ENCODE peak calls at places on chromosomes 11 and 22, in five cellular contexts. One of them, this sample, is unnamed.

GRCh38 chr11:57513911-57514537 is 1.5 kb downstream of the SLC43A1 start:
- DNase-seq in stomach: peak; percentile 69
- DNase-seq in lower leg skin: no peak
- DNase-seq in Peyer's patch: peak; percentile 66
- DNase-seq in CD8-positive, alpha-beta T cell: peak; percentile 26
- DNase-seq in this sample: peak; percentile 33

GRCh38 chr22:23709107-23709506 is 18.3 kb downstream of the RGL4 start:
- DNase-seq in stomach: no peak
- DNase-seq in lower leg skin: no peak
- DNase-seq in Peyer's patch: no peak
- DNase-seq in CD8-positive, alpha-beta T cell: no peak
- DNase-seq in this sample: no peak

GRCh38 chr11:119362741-119363080 is 16.2 kb upstream of the MFRP start:
- DNase-seq in stomach: no peak
- DNase-seq in lower leg skin: no peak
- DNase-seq in Peyer's patch: no peak
- DNase-seq in CD8-positive, alpha-beta T cell: no peak
- DNase-seq in this sample: no peak

GRCh38 chr22:40243891-40244290 is 66.2 kb downstream of the TNRC6B start:
- DNase-seq in stomach: no peak
- DNase-seq in lower leg skin: no peak
- DNase-seq in Peyer's patch: no peak
- DNase-seq in CD8-positive, alpha-beta T cell: peak; percentile 22
- DNase-seq in this sample: no peak

GRCh38 chr11:35344990-35345655 is 74.2 kb downstream of the SLC1A2 start:
- DNase-seq in stomach: no peak
- DNase-seq in lower leg skin: no peak
- DNase-seq in Peyer's patch: no peak
- DNase-seq in CD8-positive, alpha-beta T cell: no peak
- DNase-seq in this sample: no peak

GRCh38 chr11:9708544-9708943 is 44.7 kb downstream of the SWAP70 start:
- DNase-seq in stomach: no peak
- DNase-seq in lower leg skin: no peak
- DNase-seq in Peyer's patch: no peak
- DNase-seq in CD8-positive, alpha-beta T cell: no peak
- DNase-seq in this sample: peak; percentile 27

GRCh38 chr11:9568854-9569587 is 4.4 kb upstream of the WEE1 start:
- DNase-seq in stomach: peak; percentile 83
- DNase-seq in lower leg skin: peak; percentile 86
- DNase-seq in Peyer's patch: peak; percentile 77
- DNase-seq in CD8-positive, alpha-beta T cell: no peak
- DNase-seq in this sample: peak; percentile 95

GRCh38 chr11:117431436-117431835 is 103.8 kb downstream of the CEP164 start:
- DNase-seq in stomach: no peak
- DNase-seq in lower leg skin: no peak
- DNase-seq in Peyer's patch: no peak
- DNase-seq in CD8-positive, alpha-beta T cell: no peak
- DNase-seq in this sample: no peak

GRCh38 chr11:123179571-123179970 is 15.5 kb downstream of the CLMP start:
- DNase-seq in stomach: no peak
- DNase-seq in lower leg skin: no peak
- DNase-seq in Peyer's patch: peak; percentile 68
- DNase-seq in CD8-positive, alpha-beta T cell: no peak
- DNase-seq in this sample: no peak

GRCh38 chr11:130178441-130178971 is 18.9 kb downstream of the ST14 start:
- DNase-seq in stomach: no peak
- DNase-seq in lower leg skin: no peak
- DNase-seq in Peyer's patch: peak; percentile 75
- DNase-seq in CD8-positive, alpha-beta T cell: no peak
- DNase-seq in this sample: peak; percentile 56

GRCh38 chr11:86115542-86116385 is 46.9 kb upstream of the PICALM start:
- DNase-seq in stomach: no peak
- DNase-seq in lower leg skin: no peak
- DNase-seq in Peyer's patch: no peak
- DNase-seq in CD8-positive, alpha-beta T cell: no peak
- DNase-seq in this sample: no peak

GRCh38 chr11:35267504-35267903 is 128.5 kb downstream of the CD44 start:
- DNase-seq in stomach: no peak
- DNase-seq in lower leg skin: no peak
- DNase-seq in Peyer's patch: no peak
- DNase-seq in CD8-positive, alpha-beta T cell: no peak
- DNase-seq in this sample: peak; percentile 55

GRCh38 chr11:71238941-71239340 is 13.4 kb downstream of the SHANK2 start:
- DNase-seq in stomach: no peak
- DNase-seq in lower leg skin: no peak
- DNase-seq in Peyer's patch: no peak
- DNase-seq in CD8-positive, alpha-beta T cell: no peak
- DNase-seq in this sample: no peak

GRCh38 chr22:44718418-44718817 is 16.4 kb downstream of the PRR5 start:
- DNase-seq in stomach: no peak
- DNase-seq in lower leg skin: no peak
- DNase-seq in Peyer's patch: no peak
- DNase-seq in CD8-positive, alpha-beta T cell: no peak
- DNase-seq in this sample: no peak

GRCh38 chr11:119791701-119792151 is 62.7 kb upstream of the NECTIN1 start:
- DNase-seq in stomach: no peak
- DNase-seq in lower leg skin: no peak
- DNase-seq in Peyer's patch: peak; percentile 44
- DNase-seq in CD8-positive, alpha-beta T cell: no peak
- DNase-seq in this sample: no peak

GRCh38 chr11:64239662-64240466 is 1.0 kb upstream of the FKBP2 start:
- DNase-seq in stomach: no peak
- DNase-seq in lower leg skin: no peak
- DNase-seq in Peyer's patch: no peak
- DNase-seq in CD8-positive, alpha-beta T cell: no peak
- DNase-seq in this sample: no peak

GRCh38 chr22:38973289-38974169 is 8.6 kb upstream of the APOBEC3B start:
- DNase-seq in stomach: peak; percentile 64
- DNase-seq in lower leg skin: no peak
- DNase-seq in Peyer's patch: no peak
- DNase-seq in CD8-positive, alpha-beta T cell: peak; percentile 65
- DNase-seq in this sample: peak; percentile 49

GRCh38 chr22:19554834-19555404 is 30.7 kb upstream of the CLDN5 start:
- DNase-seq in stomach: no peak
- DNase-seq in lower leg skin: no peak
- DNase-seq in Peyer's patch: no peak
- DNase-seq in CD8-positive, alpha-beta T cell: no peak
- DNase-seq in this sample: peak; percentile 29

GRCh38 chr11:70191495-70192140 is 11.5 kb upstream of the FADD start:
- DNase-seq in stomach: peak; percentile 87
- DNase-seq in lower leg skin: no peak
- DNase-seq in Peyer's patch: peak; percentile 87
- DNase-seq in CD8-positive, alpha-beta T cell: peak; percentile 52
- DNase-seq in this sample: peak; percentile 67

GRCh38 chr11:125025968-125026367 is 37.1 kb upstream of the SLC37A2 start:
- DNase-seq in stomach: no peak
- DNase-seq in lower leg skin: no peak
- DNase-seq in Peyer's patch: no peak
- DNase-seq in CD8-positive, alpha-beta T cell: no peak
- DNase-seq in this sample: no peak

GRCh38 chr22:17549183-17549582 is 14.1 kb upstream of the SLC25A18 start:
- DNase-seq in stomach: no peak
- DNase-seq in lower leg skin: no peak
- DNase-seq in Peyer's patch: no peak
- DNase-seq in CD8-positive, alpha-beta T cell: no peak
- DNase-seq in this sample: no peak

GRCh38 chr11:61893981-61894380 is 2.6 kb upstream of the FADS3 start:
- DNase-seq in stomach: no peak
- DNase-seq in lower leg skin: no peak
- DNase-seq in Peyer's patch: no peak
- DNase-seq in CD8-positive, alpha-beta T cell: no peak
- DNase-seq in this sample: peak; percentile 97

GRCh38 chr11:61892085-61892370 is 683 bp upstream of the FADS3 start:
- DNase-seq in stomach: no peak
- DNase-seq in lower leg skin: no peak
- DNase-seq in Peyer's patch: no peak
- DNase-seq in CD8-positive, alpha-beta T cell: no peak
- DNase-seq in this sample: no peak

GRCh38 chr11:61889831-61890230 is 1.5 kb downstream of the FADS3 start:
- DNase-seq in stomach: no peak
- DNase-seq in lower leg skin: no peak
- DNase-seq in Peyer's patch: no peak
- DNase-seq in CD8-positive, alpha-beta T cell: no peak
- DNase-seq in this sample: no peak

GRCh38 chr11:61890536-61891330 is 612 bp downstream of the FADS3 start:
- DNase-seq in stomach: no peak
- DNase-seq in lower leg skin: peak; percentile 36
- DNase-seq in Peyer's patch: peak; percentile 63
- DNase-seq in CD8-positive, alpha-beta T cell: peak; percentile 35
- DNase-seq in this sample: peak; percentile 86

DNA sequence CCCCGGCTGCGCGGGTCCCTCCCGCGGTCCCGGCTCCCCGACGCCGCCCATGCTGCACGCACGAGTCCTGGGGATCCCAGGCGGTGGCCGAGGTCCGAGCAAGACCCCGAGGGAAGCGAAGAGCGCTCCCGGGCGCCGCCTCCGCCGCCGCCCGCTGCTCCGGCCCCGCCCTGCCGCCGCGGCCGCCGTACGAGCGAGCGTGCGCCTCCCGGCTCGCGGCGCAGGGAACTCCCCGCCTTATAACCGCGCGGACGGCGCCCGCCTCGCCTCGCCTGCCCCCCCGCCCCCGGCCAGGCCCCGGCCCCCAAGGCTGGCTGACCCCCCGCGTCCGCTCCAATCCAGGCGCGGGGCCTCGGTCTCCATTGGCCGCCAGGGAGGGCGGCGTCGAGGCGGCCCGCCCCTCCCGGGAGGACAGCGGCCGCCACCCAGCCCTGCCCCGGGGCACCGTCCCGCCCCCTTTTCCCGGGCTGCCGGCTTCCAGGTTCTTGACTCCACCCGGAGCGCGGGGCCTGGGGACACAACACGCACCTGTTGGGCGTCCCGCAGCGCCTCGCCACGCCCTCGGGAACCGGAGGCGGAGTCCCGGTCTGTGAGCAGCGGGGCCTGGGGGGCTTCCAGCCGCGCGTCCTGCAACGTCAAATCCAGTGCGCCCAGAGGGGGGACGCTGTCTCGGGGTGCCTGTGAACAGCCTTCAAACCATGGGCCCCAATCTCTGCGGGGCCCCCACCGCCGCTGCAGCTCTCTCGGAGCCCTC is at the start of gene FADS3:
- DNase-seq in stomach: peak; percentile 91
- DNase-seq in lower leg skin: peak; percentile 67
- DNase-seq in Peyer's patch: peak; percentile 92
- DNase-seq in CD8-positive, alpha-beta T cell: peak; percentile 58
- DNase-seq in this sample: peak; percentile 72
- TF ChIP-seq CTCF in stomach: no peak
- TF ChIP-seq CTCF in lower leg skin: no peak
- TF ChIP-seq CTCF in Peyer's patch: no peak
- TF ChIP-seq CTCF in CD8-positive, alpha-beta T cell: no peak
- TF ChIP-seq CTCF in this sample: no peak

GRCh38 chr22:30803679-30804078 is 109.0 kb downstream of the OSBP2 start:
- DNase-seq in stomach: no peak
- DNase-seq in lower leg skin: no peak
- DNase-seq in Peyer's patch: no peak
- DNase-seq in CD8-positive, alpha-beta T cell: no peak
- DNase-seq in this sample: no peak
- H3K4me3 ChIP-seq in stomach: no peak overlapping the region
- H3K4me3 ChIP-seq in lower leg skin: no peak overlapping the region
- H3K4me3 ChIP-seq in Peyer's patch: no peak overlapping the region
- H3K4me3 ChIP-seq in CD8-positive, alpha-beta T cell: no peak overlapping the region
- H3K4me3 ChIP-seq in this sample: no peak overlapping the region

GRCh38 chr11:93128574-93128973 is 69.2 kb downstream of the SLC36A4 start:
- DNase-seq in stomach: no peak
- DNase-seq in lower leg skin: no peak
- DNase-seq in Peyer's patch: no peak
- DNase-seq in CD8-positive, alpha-beta T cell: no peak
- DNase-seq in this sample: no peak
- TF ChIP-seq CTCF in stomach: no peak
- TF ChIP-seq CTCF in lower leg skin: no peak
- TF ChIP-seq CTCF in Peyer's patch: no peak
- TF ChIP-seq CTCF in CD8-positive, alpha-beta T cell: no peak
- TF ChIP-seq CTCF in this sample: no peak

GRCh38 chr11:65430406-65431217 is 8.0 kb downstream of the NEAT1 start:
- DNase-seq in stomach: peak; percentile 25
- DNase-seq in lower leg skin: no peak
- DNase-seq in Peyer's patch: no peak
- DNase-seq in CD8-positive, alpha-beta T cell: no peak
- DNase-seq in this sample: peak; percentile 76
- H3K4me3 ChIP-seq in stomach: peak overlapping the region; percentile 91
- H3K4me3 ChIP-seq in lower leg skin: no peak overlapping the region
- H3K4me3 ChIP-seq in Peyer's patch: peak overlapping the region; percentile 20
- H3K4me3 ChIP-seq in CD8-positive, alpha-beta T cell: peak overlapping the region; percentile 43
- H3K4me3 ChIP-seq in this sample: peak overlapping the region; percentile 88

DNA sequence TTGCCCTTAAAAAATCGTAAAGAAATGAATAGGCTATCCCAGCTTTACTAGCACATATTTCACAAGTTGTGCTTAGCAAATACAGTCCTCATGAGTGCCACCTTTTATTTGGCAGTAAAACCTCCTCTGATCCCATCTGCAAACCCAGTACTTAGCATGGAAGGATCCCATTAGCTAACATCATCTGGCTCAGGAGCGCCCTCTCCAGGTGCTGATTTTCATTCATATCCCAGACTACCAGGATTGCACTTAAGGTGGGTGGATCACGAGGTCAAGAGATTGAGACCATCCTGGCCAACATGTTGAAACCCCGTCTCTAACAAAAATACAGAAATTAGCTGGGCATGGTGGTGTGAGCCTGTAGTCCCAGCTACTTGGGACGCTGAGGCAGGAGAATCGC is 76.1 kb upstream of the PAX6 start:
- DNase-seq in stomach: no peak
- DNase-seq in lower leg skin: no peak
- DNase-seq in Peyer's patch: no peak
- DNase-seq in CD8-positive, alpha-beta T cell: no peak
- DNase-seq in this sample: no peak
- TF ChIP-seq CTCF in stomach: no peak
- TF ChIP-seq CTCF in lower leg skin: no peak
- TF ChIP-seq CTCF in Peyer's patch: no peak
- TF ChIP-seq CTCF in CD8-positive, alpha-beta T cell: no peak
- TF ChIP-seq CTCF in this sample: no peak

DNA sequence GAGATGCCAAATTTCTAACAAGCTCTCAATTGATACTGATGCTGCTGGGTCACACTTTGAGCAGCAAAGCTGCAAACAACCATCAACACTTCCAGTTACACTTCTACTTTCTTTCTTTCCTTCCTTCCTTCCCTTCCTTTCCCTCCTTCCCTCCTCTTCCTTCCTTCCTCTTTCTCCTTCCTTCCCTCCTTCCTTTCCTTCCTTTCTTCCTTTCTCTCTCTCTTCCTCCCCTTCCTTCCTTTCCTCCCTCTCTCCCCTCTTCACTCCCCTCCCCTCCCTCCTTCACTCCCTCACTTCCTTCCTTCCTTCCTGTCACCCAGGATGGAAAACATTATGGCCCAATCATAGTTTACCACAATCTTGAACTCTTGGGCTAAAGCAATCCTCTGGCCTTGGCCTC is 33.0 kb upstream of the PIK3C2A start:
- DNase-seq in stomach: no peak
- DNase-seq in lower leg skin: no peak
- DNase-seq in Peyer's patch: no peak
- DNase-seq in CD8-positive, alpha-beta T cell: no peak
- DNase-seq in this sample: no peak
- H3K4me3 ChIP-seq in stomach: no peak overlapping the region
- H3K4me3 ChIP-seq in lower leg skin: no peak overlapping the region
- H3K4me3 ChIP-seq in Peyer's patch: no peak overlapping the region
- H3K4me3 ChIP-seq in CD8-positive, alpha-beta T cell: no peak overlapping the region
- H3K4me3 ChIP-seq in this sample: no peak overlapping the region

DNA sequence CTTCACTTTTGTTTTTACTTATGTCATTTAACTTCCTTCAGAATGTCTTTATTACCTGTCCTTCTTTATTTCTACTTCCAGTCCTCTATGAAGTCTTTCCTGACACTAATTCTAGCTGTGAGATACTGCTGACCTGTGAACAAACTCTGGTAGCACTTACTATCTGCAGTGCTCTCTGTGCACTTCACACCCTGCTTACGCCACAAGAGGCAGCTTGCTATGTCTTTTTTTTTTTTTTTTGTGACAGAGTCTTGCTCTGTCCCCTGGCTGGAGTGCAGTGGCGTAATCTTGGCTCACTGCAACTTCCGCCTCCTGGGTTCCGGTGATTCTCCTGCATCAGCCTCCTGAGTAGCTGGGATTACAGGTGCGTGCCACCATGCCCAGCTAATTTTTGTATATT is 10.7 kb downstream of the STIM1 start:
- DNase-seq in stomach: peak; percentile 29
- DNase-seq in lower leg skin: no peak
- DNase-seq in Peyer's patch: no peak
- DNase-seq in CD8-positive, alpha-beta T cell: no peak
- DNase-seq in this sample: no peak
- TF ChIP-seq CTCF in stomach: no peak
- TF ChIP-seq CTCF in lower leg skin: no peak
- TF ChIP-seq CTCF in Peyer's patch: no peak
- TF ChIP-seq CTCF in CD8-positive, alpha-beta T cell: no peak
- TF ChIP-seq CTCF in this sample: no peak